ENCODE peak calls at places on chromosomes 3 and 15, in seven cellular contexts. K is HepG2, W is HCT116, Z is H1, A is SK-N-SH, H is K562, J is GM12878. T is an unnamed sample.

GRCh38 chr3:43152649-43153048 is 46.8 kb upstream of the POMGNT2 start:
- DNase-seq in K (no peak), W (no peak), Z (no peak), A (peak; percentile 26), H (no peak), J (no peak), T (no peak)

GRCh38 chr3:192901435-192901834 is 16.2 kb downstream of the MB21D2 start:
- DNase-seq in K (no peak), W (no peak), Z (no peak), A (no peak), H (no peak), J (no peak), T (no peak)

GRCh38 chr3:149703474-149703873 is 45.6 kb upstream of the WWTR1 start:
- DNase-seq in K (no peak), W (no peak), Z (no peak), A (no peak), H (no peak), J (no peak), T (no peak)

GRCh38 chr3:87209115-87209514 is 18.0 kb upstream of the CHMP2B start:
- DNase-seq in K (no peak), W (no peak), Z (no peak), A (no peak), H (no peak), J (no peak), T (no peak)

GRCh38 chr3:159077860-159078259 is 276.0 kb downstream of the MFSD1 start:
- DNase-seq in K (no peak), W (no peak), Z (no peak), A (no peak), H (no peak), J (no peak), T (no peak)

GRCh38 chr15:73375755-73376305 is 7.1 kb upstream of the HCN4 start:
- DNase-seq in K (no peak), W (no peak), Z (no peak), A (peak; percentile 71), H (no peak), J (no peak), T (no peak)

GRCh38 chr3:122969585-122970453 is 57.7 kb downstream of the SEMA5B start:
- DNase-seq in K (no peak), W (no peak), Z (no peak), A (no peak), H (no peak), J (no peak), T (no peak)

GRCh38 chr3:47019201-47019600 is 39.7 kb downstream of the NBEAL2 start:
- DNase-seq in K (no peak), W (no peak), Z (no peak), A (no peak), H (no peak), J (peak; percentile 67), T (no peak)

GRCh38 chr3:188007897-188008296 is 146.1 kb upstream of the LPP start:
- DNase-seq in K (no peak), W (no peak), Z (no peak), A (no peak), H (no peak), J (no peak), T (no peak)

GRCh38 chr15:89999676-90000174 is 1.4 kb upstream of the ZNF710 start:
- DNase-seq in K (no peak), W (no peak), Z (no peak), A (no peak), H (no peak), J (no peak), T (peak; percentile 67)

GRCh38 chr3:31405515-31405914 is 127.2 kb upstream of the STT3B start:
- DNase-seq in K (no peak), W (no peak), Z (no peak), A (no peak), H (no peak), J (no peak), T (no peak)

GRCh38 chr3:182713743-182714517 is 79.4 kb upstream of the ATP11B start:
- DNase-seq in K (peak; percentile 58), W (peak; percentile 60), Z (no peak), A (peak; percentile 62), H (peak; percentile 62), J (peak; percentile 49), T (peak; percentile 90)

GRCh38 chr3:106276755-106277612 is 408.2 kb upstream of the CBLB start:
- DNase-seq in K (no peak), W (no peak), Z (no peak), A (no peak), H (no peak), J (no peak), T (no peak)

GRCh38 chr3:168615489-168616020 is 519.8 kb upstream of the GOLIM4 start:
- DNase-seq in K (no peak), W (no peak), Z (no peak), A (no peak), H (no peak), J (no peak), T (no peak)

GRCh38 chr3:118818386-118818785 is 216.3 kb downstream of the IGSF11 start:
- DNase-seq in K (peak; percentile 5), W (no peak), Z (no peak), A (no peak), H (no peak), J (no peak), T (no peak)

GRCh38 chr3:164812042-164812441 is 266.3 kb downstream of the SI start:
- DNase-seq in K (no peak), W (no peak), Z (no peak), A (no peak), H (no peak), J (no peak), T (no peak)

DNA sequence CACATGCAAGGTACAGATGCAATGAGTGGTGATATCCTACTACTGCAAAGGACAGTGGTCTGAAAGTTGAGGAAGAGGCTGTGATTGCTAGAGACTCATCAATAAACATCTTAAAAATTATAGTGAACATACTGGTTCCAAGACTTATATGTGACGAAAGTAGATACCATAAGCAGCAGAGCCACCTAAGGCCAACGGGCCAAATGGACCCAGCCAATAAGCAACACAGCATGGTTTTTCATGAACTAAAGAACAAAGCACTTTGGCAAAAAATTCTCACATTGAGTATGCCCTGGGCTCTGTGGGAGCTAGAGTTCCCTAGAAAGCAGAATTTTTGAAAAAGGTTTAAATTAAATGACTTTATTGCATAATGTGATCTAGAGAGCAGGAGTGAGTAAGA is 272.1 kb downstream of the SI start:
- DNase-seq in K (no peak), W (no peak), Z (no peak), A (no peak), H (no peak), J (no peak), T (peak; percentile 34)
- TF ChIP-seq JUND in K (no peak), W (no peak), Z (no peak), A (no peak), H (no peak), J (no peak), T (no peak)

GRCh38 chr3:12181806-12182205 is 23.1 kb upstream of the TIMP4 start:
- DNase-seq in K (no peak), W (no peak), Z (no peak), A (no peak), H (no peak), J (no peak), T (no peak)

GRCh38 chr3:12179441-12179840 is 20.7 kb upstream of the TIMP4 start:
- DNase-seq in K (no peak), W (no peak), Z (no peak), A (no peak), H (no peak), J (no peak), T (no peak)

GRCh38 chr3:12181301-12181700 is 22.6 kb upstream of the TIMP4 start:
- DNase-seq in K (no peak), W (no peak), Z (no peak), A (no peak), H (no peak), J (no peak), T (no peak)

GRCh38 chr3:12178091-12178820 is 19.5 kb upstream of the TIMP4 start:
- DNase-seq in K (no peak), W (no peak), Z (no peak), A (no peak), H (no peak), J (no peak), T (no peak)

GRCh38 chr3:12180218-12180617 is 21.5 kb upstream of the TIMP4 start:
- DNase-seq in K (no peak), W (peak; percentile 44), Z (no peak), A (peak; percentile 28), H (no peak), J (no peak), T (peak; percentile 54)
- TF ChIP-seq JUND in K (no peak), W (no peak), Z (no peak), A (no peak), H (no peak), J (no peak), T (no peak)

DNA sequence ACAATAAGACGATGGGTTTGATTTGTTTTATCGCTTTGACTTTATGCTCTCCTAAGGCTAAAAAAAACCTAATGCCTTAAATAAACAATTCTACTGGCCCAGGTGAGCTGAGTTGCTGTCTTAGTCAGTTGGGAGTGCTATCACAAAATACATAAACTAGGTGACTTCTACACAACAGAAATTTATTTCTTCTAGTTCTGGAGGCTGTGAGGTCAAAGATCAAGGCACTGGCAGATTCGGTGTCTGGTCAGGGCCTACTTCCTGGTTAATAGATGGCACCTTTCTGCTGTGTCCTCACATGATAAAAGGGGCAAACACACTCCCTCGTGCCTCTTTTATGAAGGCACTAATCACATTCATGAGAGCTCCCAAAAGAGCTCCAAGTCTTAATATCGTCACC is 11.5 kb upstream of the TBL1XR1 start:
- DNase-seq in K (peak; percentile 24), W (no peak), Z (no peak), A (no peak), H (no peak), J (no peak), T (no peak)
- TF ChIP-seq JUND in K (no peak), W (no peak), Z (no peak), A (no peak), H (no peak), J (no peak), T (no peak)

GRCh38 chr3:125200731-125201139 is 11.8 kb downstream of the SLC12A8 start:
- DNase-seq in K (peak; percentile 32), W (no peak), Z (no peak), A (no peak), H (no peak), J (peak; percentile 85), T (no peak)
- TF ChIP-seq JUND in K (no peak), W (no peak), Z (no peak), A (no peak), H (no peak), J (peak; percentile 28), T (no peak)

GRCh38 chr3:61925721-61926120 is 364.4 kb downstream of the PTPRG start:
- DNase-seq in K (no peak), W (no peak), Z (no peak), A (no peak), H (no peak), J (no peak), T (no peak)
- TF ChIP-seq JUND in K (no peak), W (no peak), Z (no peak), A (no peak), H (no peak), J (no peak), T (no peak)

GRCh38 chr3:55746808-55747413 is 259.8 kb upstream of the WNT5A start:
- DNase-seq in K (no peak), W (no peak), Z (no peak), A (peak; percentile 15), H (no peak), J (no peak), T (peak; percentile 18)
- TF ChIP-seq JUND in K (no peak), W (no peak), Z (no peak), A (no peak), H (no peak), J (no peak), T (no peak)

T was measured in T47D.